ENCODE peak calls at places on chromosomes 4 and X, in nine cellular contexts. One of them, this sample, is unnamed.

GRCh38 chr4:39825741-39826231 is 127.8 kb downstream of the UBE2K start:
- DNase-seq in Peyer's patch: no peak
- DNase-seq in HFF-Myc: no peak
- DNase-seq in GM23248: peak; percentile 50
- DNase-seq in psoas muscle: no peak
- DNase-seq in cardiac muscle cell: no peak
- DNase-seq in right cardiac atrium: no peak
- DNase-seq in epithelial cell of proximal tubule: no peak
- DNase-seq in left lung: no peak
- DNase-seq in this sample: no peak

GRCh38 chrX:49237060-49237459 is 1.8 kb downstream of the CCDC22 start:
- DNase-seq in HFF-Myc: no peak
- DNase-seq in cardiac muscle cell: no peak
- DNase-seq in left lung: peak; percentile 83
- DNase-seq in epithelial cell of proximal tubule: no peak
- DNase-seq in GM23248: no peak
- DNase-seq in psoas muscle: no peak
- DNase-seq in Peyer's patch: no peak
- DNase-seq in right cardiac atrium: no peak
- DNase-seq in this sample: peak; percentile 35

GRCh38 chr4:38621004-38621684 is 42.9 kb upstream of the KLF3 start:
- DNase-seq in cardiac muscle cell: no peak
- DNase-seq in left lung: no peak
- DNase-seq in GM23248: peak; percentile 83
- DNase-seq in HFF-Myc: no peak
- DNase-seq in Peyer's patch: peak; percentile 72
- DNase-seq in psoas muscle: no peak
- DNase-seq in right cardiac atrium: no peak
- DNase-seq in epithelial cell of proximal tubule: peak; percentile 27
- DNase-seq in this sample: no peak

GRCh38 chr4:3716034-3716875 is 49.9 kb upstream of the ADRA2C start:
- DNase-seq in left lung: peak; percentile 57
- DNase-seq in epithelial cell of proximal tubule: no peak
- DNase-seq in cardiac muscle cell: no peak
- DNase-seq in HFF-Myc: no peak
- DNase-seq in right cardiac atrium: peak; percentile 25
- DNase-seq in GM23248: no peak
- DNase-seq in Peyer's patch: no peak
- DNase-seq in psoas muscle: no peak
- DNase-seq in this sample: no peak

GRCh38 chr4:912548-913279 is 19.4 kb downstream of the GAK start:
- DNase-seq in GM23248: no peak
- DNase-seq in left lung: peak; percentile 69
- DNase-seq in Peyer's patch: no peak
- DNase-seq in epithelial cell of proximal tubule: no peak
- DNase-seq in HFF-Myc: no peak
- DNase-seq in right cardiac atrium: no peak
- DNase-seq in psoas muscle: peak; percentile 7
- DNase-seq in cardiac muscle cell: no peak
- DNase-seq in this sample: no peak

GRCh38 chr4:40194602-40195161 is 2.1 kb upstream of the RHOH start:
- DNase-seq in left lung: no peak
- DNase-seq in GM23248: no peak
- DNase-seq in psoas muscle: no peak
- DNase-seq in right cardiac atrium: no peak
- DNase-seq in cardiac muscle cell: no peak
- DNase-seq in Peyer's patch: peak; percentile 88
- DNase-seq in epithelial cell of proximal tubule: no peak
- DNase-seq in HFF-Myc: no peak
- DNase-seq in this sample: no peak

GRCh38 chr4:108328033-108328732 is 159.5 kb upstream of the LEF1 start:
- DNase-seq in left lung: no peak
- DNase-seq in right cardiac atrium: no peak
- DNase-seq in GM23248: no peak
- DNase-seq in psoas muscle: no peak
- DNase-seq in HFF-Myc: no peak
- DNase-seq in epithelial cell of proximal tubule: no peak
- DNase-seq in cardiac muscle cell: no peak
- DNase-seq in Peyer's patch: no peak
- DNase-seq in this sample: no peak

GRCh38 chrX:9785944-9786741 is at the start of gene SHROOM2:
- DNase-seq in GM23248: peak; percentile 12
- DNase-seq in HFF-Myc: no peak
- DNase-seq in Peyer's patch: no peak
- DNase-seq in left lung: peak; percentile 56
- DNase-seq in epithelial cell of proximal tubule: no peak
- DNase-seq in psoas muscle: no peak
- DNase-seq in cardiac muscle cell: peak; percentile 72
- DNase-seq in right cardiac atrium: peak; percentile 64
- DNase-seq in this sample: no peak

GRCh38 chr4:110533940-110534339 is 58.0 kb downstream of the ENPEP start:
- DNase-seq in psoas muscle: no peak
- DNase-seq in HFF-Myc: peak; percentile 87
- DNase-seq in right cardiac atrium: no peak
- DNase-seq in left lung: no peak
- DNase-seq in GM23248: peak; percentile 96
- DNase-seq in epithelial cell of proximal tubule: peak; percentile 84
- DNase-seq in cardiac muscle cell: no peak
- DNase-seq in Peyer's patch: no peak
- DNase-seq in this sample: no peak

GRCh38 chrX:45623266-45623665 is 422.6 kb upstream of the DIPK2B start:
- DNase-seq in epithelial cell of proximal tubule: peak; percentile 83
- DNase-seq in right cardiac atrium: no peak
- DNase-seq in Peyer's patch: no peak
- DNase-seq in HFF-Myc: peak; percentile 86
- DNase-seq in psoas muscle: no peak
- DNase-seq in cardiac muscle cell: no peak
- DNase-seq in left lung: no peak
- DNase-seq in GM23248: peak; percentile 83
- DNase-seq in this sample: no peak

GRCh38 chrX:69262036-69262905 is 97.0 kb upstream of the PJA1 start:
- DNase-seq in left lung: no peak
- DNase-seq in psoas muscle: no peak
- DNase-seq in HFF-Myc: no peak
- DNase-seq in right cardiac atrium: no peak
- DNase-seq in Peyer's patch: no peak
- DNase-seq in GM23248: peak; percentile 4
- DNase-seq in cardiac muscle cell: peak; percentile 26
- DNase-seq in epithelial cell of proximal tubule: no peak
- DNase-seq in this sample: no peak

GRCh38 chr4:168092176-168092712 is at the start of gene ANXA10:
- DNase-seq in left lung: no peak
- DNase-seq in cardiac muscle cell: no peak
- DNase-seq in HFF-Myc: no peak
- DNase-seq in right cardiac atrium: no peak
- DNase-seq in Peyer's patch: no peak
- DNase-seq in epithelial cell of proximal tubule: no peak
- DNase-seq in psoas muscle: no peak
- DNase-seq in GM23248: no peak
- DNase-seq in this sample: no peak

GRCh38 chr4:140568507-140569306 is at the start of gene UCP1:
- DNase-seq in Peyer's patch: no peak
- DNase-seq in psoas muscle: peak; percentile 19
- DNase-seq in epithelial cell of proximal tubule: no peak
- DNase-seq in cardiac muscle cell: peak; percentile 72
- DNase-seq in right cardiac atrium: peak; percentile 61
- DNase-seq in HFF-Myc: no peak
- DNase-seq in GM23248: peak; percentile 37
- DNase-seq in left lung: peak; percentile 84
- DNase-seq in this sample: no peak

GRCh38 chr4:140571620-140572019 is 2.9 kb upstream of the UCP1 start:
- DNase-seq in Peyer's patch: no peak
- DNase-seq in epithelial cell of proximal tubule: no peak
- DNase-seq in GM23248: no peak
- DNase-seq in psoas muscle: no peak
- DNase-seq in left lung: no peak
- DNase-seq in cardiac muscle cell: no peak
- DNase-seq in right cardiac atrium: no peak
- DNase-seq in HFF-Myc: no peak
- DNase-seq in this sample: no peak

GRCh38 chr4:140567722-140568121 is 1.0 kb downstream of the UCP1 start:
- DNase-seq in left lung: no peak
- DNase-seq in Peyer's patch: no peak
- DNase-seq in GM23248: peak; percentile 24
- DNase-seq in HFF-Myc: no peak
- DNase-seq in cardiac muscle cell: peak; percentile 59
- DNase-seq in psoas muscle: no peak
- DNase-seq in right cardiac atrium: no peak
- DNase-seq in epithelial cell of proximal tubule: no peak
- DNase-seq in this sample: no peak

GRCh38 chr4:140569307-140569638 is 512 bp upstream of the UCP1 start:
- DNase-seq in cardiac muscle cell: no peak
- DNase-seq in psoas muscle: no peak
- DNase-seq in HFF-Myc: no peak
- DNase-seq in epithelial cell of proximal tubule: no peak
- DNase-seq in Peyer's patch: no peak
- DNase-seq in GM23248: no peak
- DNase-seq in left lung: no peak
- DNase-seq in right cardiac atrium: no peak
- DNase-seq in this sample: no peak
- H3K4me3 ChIP-seq in cardiac muscle cell: peak overlapping the region; percentile 51
- H3K4me3 ChIP-seq in psoas muscle: peak overlapping the region; percentile 62
- H3K4me3 ChIP-seq in HFF-Myc: peak overlapping the region; percentile 31
- H3K4me3 ChIP-seq in epithelial cell of proximal tubule: peak overlapping the region; percentile 55
- H3K4me3 ChIP-seq in Peyer's patch: peak overlapping the region; percentile 49
- H3K4me3 ChIP-seq in GM23248: peak overlapping the region; percentile 62
- H3K4me3 ChIP-seq in left lung: peak overlapping the region; percentile 27
- H3K4me3 ChIP-seq in right cardiac atrium: peak overlapping the region; percentile 54
- H3K4me3 ChIP-seq in this sample: no peak overlapping the region

DNA sequence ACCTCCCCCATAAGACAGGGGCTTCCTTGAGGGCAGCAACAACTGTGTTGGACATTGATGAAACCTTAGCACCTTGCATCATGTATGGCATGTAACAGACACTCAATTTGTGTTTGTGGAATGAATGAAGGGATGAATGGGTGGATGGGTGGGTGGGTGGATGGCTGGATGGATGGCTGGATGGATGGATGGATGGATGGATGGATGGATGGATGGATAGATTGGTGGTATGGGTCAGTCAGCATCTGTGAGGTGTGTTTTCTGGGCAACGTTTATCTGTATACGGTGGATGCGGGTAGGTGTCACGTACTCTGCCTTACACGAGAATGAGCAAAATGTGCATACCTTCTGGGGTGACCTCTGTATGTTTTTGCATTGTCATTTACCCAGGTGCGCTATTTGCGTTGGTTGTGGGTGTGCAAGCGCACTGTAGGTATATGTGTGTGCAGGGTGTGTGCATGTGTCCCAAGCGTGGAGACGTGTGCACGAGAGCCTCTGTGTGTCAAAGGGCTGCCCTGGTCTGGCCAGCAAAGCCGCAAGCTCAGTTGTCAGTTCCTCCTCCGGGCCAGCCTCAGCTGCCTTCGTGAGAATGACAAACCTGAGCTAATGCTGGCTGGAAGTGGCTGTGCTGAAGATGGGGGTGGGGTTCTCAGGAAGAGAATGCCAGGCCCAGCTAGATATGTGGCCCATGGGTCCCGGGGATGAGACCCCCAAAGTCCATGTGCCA is 26.5 kb downstream of the ELF4 start:
- DNase-seq in GM23248: no peak
- DNase-seq in cardiac muscle cell: no peak
- DNase-seq in right cardiac atrium: no peak
- DNase-seq in psoas muscle: no peak
- DNase-seq in left lung: peak; percentile 80
- DNase-seq in epithelial cell of proximal tubule: no peak
- DNase-seq in Peyer's patch: peak; percentile 63
- DNase-seq in HFF-Myc: no peak
- DNase-seq in this sample: peak; percentile 66
- H3K4me3 ChIP-seq in GM23248: no peak overlapping the region
- H3K4me3 ChIP-seq in cardiac muscle cell: no peak overlapping the region
- H3K4me3 ChIP-seq in right cardiac atrium: no peak overlapping the region
- H3K4me3 ChIP-seq in psoas muscle: no peak overlapping the region
- H3K4me3 ChIP-seq in left lung: no peak overlapping the region
- H3K4me3 ChIP-seq in epithelial cell of proximal tubule: no peak overlapping the region
- H3K4me3 ChIP-seq in Peyer's patch: no peak overlapping the region
- H3K4me3 ChIP-seq in HFF-Myc: no peak overlapping the region
- H3K4me3 ChIP-seq in this sample: peak overlapping the region; percentile 45

DNA sequence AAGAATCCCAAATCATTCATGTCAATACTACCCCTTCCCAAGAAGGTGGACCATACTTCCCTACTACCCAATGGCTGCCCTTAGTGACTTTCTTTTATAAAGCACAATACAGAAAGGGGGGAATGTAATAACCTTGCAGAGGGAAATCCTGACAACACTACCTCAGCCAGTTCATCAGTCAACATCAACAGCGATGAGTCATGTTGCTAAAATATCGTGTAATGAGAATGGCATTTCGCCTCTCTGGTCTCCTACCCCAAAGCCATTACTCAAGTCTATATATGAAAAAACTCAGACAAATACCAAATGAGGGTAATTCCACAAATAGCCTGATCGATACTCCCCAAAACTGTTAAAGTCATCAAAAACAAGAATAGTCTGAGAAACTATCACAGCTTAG is 3.3 kb upstream of the MAGEA8 start:
- DNase-seq in HFF-Myc: no peak
- DNase-seq in cardiac muscle cell: no peak
- DNase-seq in epithelial cell of proximal tubule: no peak
- DNase-seq in left lung: no peak
- DNase-seq in Peyer's patch: no peak
- DNase-seq in GM23248: no peak
- DNase-seq in psoas muscle: no peak
- DNase-seq in right cardiac atrium: no peak
- DNase-seq in this sample: no peak
- H3K4me3 ChIP-seq in HFF-Myc: no peak overlapping the region
- H3K4me3 ChIP-seq in cardiac muscle cell: no peak overlapping the region
- H3K4me3 ChIP-seq in epithelial cell of proximal tubule: no peak overlapping the region
- H3K4me3 ChIP-seq in left lung: no peak overlapping the region
- H3K4me3 ChIP-seq in Peyer's patch: no peak overlapping the region
- H3K4me3 ChIP-seq in GM23248: no peak overlapping the region
- H3K4me3 ChIP-seq in psoas muscle: no peak overlapping the region
- H3K4me3 ChIP-seq in right cardiac atrium: no peak overlapping the region
- H3K4me3 ChIP-seq in this sample: no peak overlapping the region

GRCh38 chr4:88979292-88979691 is 77.7 kb downstream of the FAM13A start:
- DNase-seq in Peyer's patch: no peak
- DNase-seq in psoas muscle: no peak
- DNase-seq in GM23248: peak; percentile 5
- DNase-seq in left lung: no peak
- DNase-seq in HFF-Myc: no peak
- DNase-seq in cardiac muscle cell: no peak
- DNase-seq in epithelial cell of proximal tubule: no peak
- DNase-seq in right cardiac atrium: no peak
- DNase-seq in this sample: no peak

GRCh38 chr4:88981571-88981970 is 75.4 kb downstream of the FAM13A start:
- DNase-seq in psoas muscle: no peak
- DNase-seq in Peyer's patch: no peak
- DNase-seq in cardiac muscle cell: peak; percentile 26
- DNase-seq in right cardiac atrium: no peak
- DNase-seq in GM23248: no peak
- DNase-seq in epithelial cell of proximal tubule: no peak
- DNase-seq in HFF-Myc: no peak
- DNase-seq in left lung: no peak
- DNase-seq in this sample: no peak

GRCh38 chr4:88971536-88971935 is 85.4 kb downstream of the FAM13A start:
- DNase-seq in psoas muscle: no peak
- DNase-seq in cardiac muscle cell: no peak
- DNase-seq in HFF-Myc: no peak
- DNase-seq in right cardiac atrium: no peak
- DNase-seq in GM23248: no peak
- DNase-seq in left lung: no peak
- DNase-seq in Peyer's patch: no peak
- DNase-seq in epithelial cell of proximal tubule: no peak
- DNase-seq in this sample: no peak

GRCh38 chr4:88976514-88977035 is 80.4 kb downstream of the FAM13A start:
- DNase-seq in GM23248: no peak
- DNase-seq in cardiac muscle cell: no peak
- DNase-seq in left lung: no peak
- DNase-seq in Peyer's patch: no peak
- DNase-seq in right cardiac atrium: no peak
- DNase-seq in epithelial cell of proximal tubule: no peak
- DNase-seq in psoas muscle: no peak
- DNase-seq in HFF-Myc: no peak
- DNase-seq in this sample: no peak

GRCh38 chr4:88975925-88976511 is 81.0 kb downstream of the FAM13A start:
- DNase-seq in epithelial cell of proximal tubule: no peak
- DNase-seq in cardiac muscle cell: no peak
- DNase-seq in HFF-Myc: no peak
- DNase-seq in psoas muscle: no peak
- DNase-seq in GM23248: no peak
- DNase-seq in Peyer's patch: no peak
- DNase-seq in left lung: no peak
- DNase-seq in right cardiac atrium: no peak
- DNase-seq in this sample: no peak
- H3K4me3 ChIP-seq in epithelial cell of proximal tubule: no peak overlapping the region
- H3K4me3 ChIP-seq in cardiac muscle cell: no peak overlapping the region
- H3K4me3 ChIP-seq in HFF-Myc: no peak overlapping the region
- H3K4me3 ChIP-seq in psoas muscle: no peak overlapping the region
- H3K4me3 ChIP-seq in GM23248: no peak overlapping the region
- H3K4me3 ChIP-seq in Peyer's patch: no peak overlapping the region
- H3K4me3 ChIP-seq in left lung: no peak overlapping the region
- H3K4me3 ChIP-seq in right cardiac atrium: no peak overlapping the region
- H3K4me3 ChIP-seq in this sample: no peak overlapping the region

This sample was measured in GM06990.